ENCODE peak calls at places on chromosomes 16 and 17, in ten cellular contexts. O is SK-N-SH, W is HCT116, J is sigmoid colon, G is spleen, D is suprapubic skin, R is GM12878, S is endothelial cell of umbilical vein, Q is breast epithelium, M is GM23338. C is an unnamed sample.

GRCh38 chr16:88983157-88983556 is 6.2 kb upstream of the CBFA2T3 start:
- DNase-seq in W (no peak), M (no peak), Q (no peak), G (no peak), J (no peak), R (no peak), S (no peak), O (no peak), D (no peak), C (no peak)

GRCh38 chr16:13633381-13633861 is 286.5 kb upstream of the ERCC4 start:
- DNase-seq in O (no peak), D (no peak), R (peak), J (no peak), M (no peak), Q (no peak), G (no peak), W (no peak), S (no peak), C (no peak)

GRCh38 chr17:69913241-69914015 is 161.6 kb upstream of the KCNJ16 start:
- DNase-seq in D (no peak), S (peak), W (no peak), J (no peak), M (no peak), Q (no peak), O (no peak), G (no peak), R (no peak), C (no peak)

GRCh38 chr17:7833011-7833794 is 814 bp upstream of the KDM6B start:
- DNase-seq in D (no peak), R (no peak), Q (no peak), W (no peak), J (peak), S (no peak), O (no peak), G (peak), M (no peak), C (no peak)

GRCh38 chr16:47016700-47017133 is 43.2 kb upstream of the DNAJA2 start:
- DNase-seq in S (no peak), W (no peak), O (no peak), D (no peak), R (peak), Q (no peak), G (no peak), J (no peak), M (no peak), C (no peak)

GRCh38 chr16:89744813-89745212 is 23.5 kb downstream of the ZNF276 start:
- DNase-seq in J (no peak), R (no peak), M (no peak), O (no peak), G (no peak), S (no peak), W (no peak), D (no peak), Q (no peak), C (no peak)

GRCh38 chr17:43171761-43172487 is 910 bp downstream of the NBR1 start:
- DNase-seq in W (peak), S (peak), M (peak), Q (peak), G (no peak), O (no peak), R (no peak), D (no peak), J (peak), C (peak)

GRCh38 chr16:79150128-79150527 is 450.4 kb downstream of the MAF start:
- DNase-seq in W (no peak), G (no peak), Q (no peak), D (no peak), O (no peak), M (no peak), J (no peak), S (no peak), R (no peak), C (no peak)

GRCh38 chr16:85350973-85351372 is 238.7 kb upstream of the CIBAR2 start:
- DNase-seq in D (peak), J (peak), Q (peak), R (no peak), G (no peak), O (peak), W (peak), S (peak), M (no peak), C (peak)

GRCh38 chr17:83078378-83079339 is 750 bp upstream of the METRNL start:
- DNase-seq in Q (peak), G (no peak), O (peak), R (no peak), W (no peak), J (peak), M (no peak), D (no peak), S (no peak), C (no peak)

GRCh38 chr16:57091200-57091989 is 988 bp upstream of the CPNE2 start:
- DNase-seq in S (peak), J (peak), G (no peak), O (peak), D (no peak), R (no peak), M (peak), W (peak), Q (peak), C (peak)

GRCh38 chr17:67534941-67535340 is 157.9 kb downstream of the PITPNC1 start:
- DNase-seq in D (no peak), S (peak), O (no peak), G (no peak), M (no peak), W (no peak), J (no peak), R (no peak), Q (no peak), C (no peak)

GRCh38 chr17:51398647-51399046 is 138.3 kb downstream of the UTP18 start:
- DNase-seq in O (peak), J (no peak), R (no peak), W (no peak), M (no peak), S (no peak), D (no peak), Q (no peak), G (no peak), C (no peak)

GRCh38 chr16:26457061-26457460 is 609.7 kb upstream of the C16orf82 start:
- DNase-seq in R (no peak), S (no peak), O (no peak), W (no peak), G (no peak), Q (no peak), M (no peak), J (no peak), D (no peak), C (no peak)

GRCh38 chr17:49915260-49915659 is 53.7 kb upstream of the DLX4 start:
- DNase-seq in G (no peak), R (no peak), D (no peak), O (no peak), M (no peak), J (no peak), S (no peak), W (no peak), Q (no peak), C (no peak)

GRCh38 chr16:58842746-58843145 is 108.6 kb upstream of the GOT2 start:
- DNase-seq in S (no peak), W (no peak), J (no peak), G (no peak), M (no peak), D (no peak), O (no peak), R (no peak), Q (no peak), C (no peak)

GRCh38 chr16:58848662-58849002 is 114.5 kb upstream of the GOT2 start:
- DNase-seq in W (no peak), Q (no peak), R (no peak), O (no peak), S (no peak), G (no peak), M (no peak), D (no peak), J (no peak), C (no peak)

GRCh38 chr16:58842156-58842555 is 108.0 kb upstream of the GOT2 start:
- DNase-seq in G (no peak), O (no peak), S (no peak), Q (no peak), R (no peak), J (no peak), W (no peak), D (no peak), M (no peak), C (no peak)

GRCh38 chr16:58847902-58848661 is 114.0 kb upstream of the GOT2 start:
- DNase-seq in M (peak), S (no peak), Q (no peak), O (no peak), J (no peak), R (no peak), G (no peak), D (no peak), W (no peak), C (no peak)

DNA sequence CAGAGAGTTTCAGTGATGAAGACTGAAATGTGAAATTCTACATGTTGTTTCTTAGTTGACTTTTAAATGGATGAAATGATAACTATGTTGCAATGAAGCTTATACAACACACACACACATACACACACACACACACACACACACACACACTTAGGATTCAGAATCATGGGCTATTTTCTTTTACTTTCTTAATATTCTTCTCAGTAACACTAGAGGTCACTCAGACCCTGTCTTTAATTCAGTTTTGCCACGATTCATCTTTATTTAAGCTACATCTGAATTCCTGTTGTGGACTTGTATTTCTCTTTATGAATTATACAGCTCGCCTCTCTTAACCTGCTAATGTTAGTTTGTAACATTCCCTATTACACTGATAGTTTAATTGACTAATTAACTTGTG is 109.6 kb upstream of the GOT2 start:
- DNase-seq in D (no peak), Q (no peak), R (peak), G (no peak), W (peak), S (peak), O (peak), J (no peak), M (peak), C (no peak)
- TF ChIP-seq CTCF in D (no peak), Q (no peak), R (no peak), G (no peak), W (no peak), S (peak), O (peak), J (peak), M (peak), C (no peak)

DNA sequence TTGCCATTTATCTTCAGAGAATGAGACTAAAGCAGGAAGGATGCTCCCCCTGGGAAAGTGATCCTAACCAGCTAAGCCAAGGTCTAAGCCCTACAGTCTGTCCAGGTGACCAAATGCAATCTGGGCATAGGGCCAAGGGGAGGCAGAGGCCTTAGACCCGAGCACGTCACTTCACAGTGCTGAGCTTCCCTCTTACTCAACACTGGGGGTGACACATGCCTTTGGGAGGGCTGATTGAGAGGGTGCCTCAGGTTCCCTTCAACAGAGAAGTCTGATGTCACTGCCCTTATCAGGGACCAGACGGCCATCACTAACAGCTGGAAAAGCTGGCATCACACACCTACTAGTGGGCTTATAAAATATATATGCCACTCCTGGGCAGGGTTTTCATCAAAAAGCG is 4.0 kb downstream of the CIAO2B start:
- DNase-seq in Q (no peak), W (no peak), S (no peak), M (no peak), D (no peak), G (no peak), O (no peak), R (no peak), J (no peak), C (peak)
- TF ChIP-seq POLR2AphosphoS5 in Q (no peak), W (no peak), S (no peak), M (no peak), D (no peak), G (peak), O (no peak), R (no peak), J (no peak), C (no peak)

GRCh38 chr17:65100316-65101140 is 36.6 kb upstream of the RGS9 start:
- DNase-seq in W (peak), M (peak), J (peak), R (peak), Q (peak), S (peak), D (peak), O (peak), G (peak), C (peak)
- TF ChIP-seq CTCF in W (peak), M (peak), J (peak), R (peak), Q (peak), S (peak), D (peak), O (peak), G (peak), C (peak)

GRCh38 chr17:10172778-10173177 is 25.6 kb downstream of the GAS7 start:
- DNase-seq in D (no peak), G (no peak), J (no peak), W (no peak), M (no peak), O (no peak), S (no peak), R (no peak), Q (no peak), C (no peak)
- TF ChIP-seq POLR2AphosphoS5 in D (no peak), G (no peak), J (no peak), W (no peak), M (no peak), O (no peak), S (no peak), R (no peak), Q (no peak), C (no peak)

GRCh38 chr17:45238155-45238774 is 16.6 kb downstream of the FMNL1 start:
- DNase-seq in Q (no peak), W (no peak), S (no peak), G (no peak), O (no peak), R (no peak), J (no peak), D (no peak), M (no peak), C (no peak)

GRCh38 chr17:45235071-45236001 is 13.7 kb downstream of the FMNL1 start:
- DNase-seq in Q (peak), R (no peak), W (peak), M (peak), G (peak), D (peak), O (peak), S (peak), J (peak), C (peak)

GRCh38 chr17:45237686-45238085 is 16.0 kb downstream of the FMNL1 start:
- DNase-seq in J (no peak), G (no peak), D (no peak), Q (no peak), R (no peak), M (no peak), S (no peak), W (no peak), O (no peak), C (no peak)

GRCh38 chr17:45234641-45235040 is 13.0 kb downstream of the FMNL1 start:
- DNase-seq in J (no peak), O (peak), M (peak), D (no peak), G (peak), W (no peak), R (no peak), Q (no peak), S (no peak), C (no peak)

DNA sequence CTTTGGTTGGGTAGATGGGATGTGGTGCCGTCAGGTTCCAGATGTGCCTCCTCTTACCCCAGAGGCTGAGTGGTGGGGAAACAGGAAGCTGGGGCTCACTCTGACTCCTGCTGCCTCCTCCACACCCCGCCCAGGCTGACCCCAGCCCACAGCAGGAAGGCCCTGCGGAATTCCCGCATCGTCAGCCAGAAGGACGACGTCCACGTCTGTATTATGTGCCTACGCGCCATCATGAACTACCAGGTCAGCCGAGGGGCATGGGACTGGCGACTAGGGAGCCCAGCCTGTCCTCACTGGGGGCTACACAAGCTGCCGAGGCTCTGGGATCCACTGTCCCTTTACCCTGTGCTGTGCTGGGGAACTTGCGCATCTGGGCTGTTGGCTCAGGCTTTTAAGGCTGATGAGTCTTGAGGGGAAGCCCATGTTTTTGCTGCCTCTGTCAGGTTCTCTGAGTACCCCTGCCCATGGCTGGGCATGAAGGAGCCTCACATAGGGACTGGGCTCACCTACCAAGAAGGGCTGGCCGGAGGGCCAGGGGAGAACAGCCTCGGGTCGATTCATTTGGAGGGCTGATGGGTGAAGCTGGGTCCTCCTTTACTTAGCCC is 14.4 kb downstream of the FMNL1 start:
- DNase-seq in R (no peak), G (peak), J (no peak), D (no peak), M (no peak), Q (no peak), S (no peak), W (no peak), O (no peak), C (no peak)
- TF ChIP-seq CTCF in R (no peak), G (no peak), J (no peak), D (peak), M (no peak), Q (no peak), S (no peak), W (no peak), O (peak), C (peak)

DNA sequence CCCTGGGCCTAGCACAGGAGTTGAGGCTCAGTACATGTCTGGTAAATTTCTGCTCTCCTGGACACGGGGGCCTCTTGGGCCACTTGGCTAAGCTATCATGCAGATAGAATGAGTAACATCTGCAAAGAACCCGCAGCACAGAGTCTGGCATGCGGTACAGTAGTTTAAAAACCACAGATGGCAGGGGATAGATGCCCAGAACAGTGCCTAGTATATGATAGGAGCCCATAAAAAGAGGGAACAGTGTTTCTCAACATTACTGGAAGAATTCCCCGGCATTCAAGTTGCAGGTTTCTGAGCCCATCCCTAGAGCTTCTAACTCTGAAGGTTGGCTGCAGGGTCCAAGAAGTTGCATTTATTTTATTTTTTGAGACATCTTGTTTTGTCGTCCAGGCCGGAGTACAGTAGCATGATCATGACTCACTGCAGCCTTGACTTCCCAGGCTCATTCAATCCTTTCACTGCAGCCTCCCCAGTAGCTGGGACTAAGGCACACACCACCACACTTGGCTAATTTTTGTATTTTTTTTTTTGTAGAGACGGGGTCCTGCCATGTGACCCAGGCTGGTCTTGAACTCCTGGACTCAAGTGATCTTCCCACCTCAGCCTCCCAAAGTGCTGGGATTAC is 5.8 kb downstream of the CDIPT start:
- DNase-seq in S (no peak), W (no peak), J (no peak), Q (no peak), O (no peak), M (no peak), G (no peak), R (no peak), D (no peak), C (no peak)
- TF ChIP-seq POLR2AphosphoS5 in S (peak), W (no peak), J (no peak), Q (no peak), O (no peak), M (no peak), G (no peak), R (no peak), D (no peak), C (no peak)

DNA sequence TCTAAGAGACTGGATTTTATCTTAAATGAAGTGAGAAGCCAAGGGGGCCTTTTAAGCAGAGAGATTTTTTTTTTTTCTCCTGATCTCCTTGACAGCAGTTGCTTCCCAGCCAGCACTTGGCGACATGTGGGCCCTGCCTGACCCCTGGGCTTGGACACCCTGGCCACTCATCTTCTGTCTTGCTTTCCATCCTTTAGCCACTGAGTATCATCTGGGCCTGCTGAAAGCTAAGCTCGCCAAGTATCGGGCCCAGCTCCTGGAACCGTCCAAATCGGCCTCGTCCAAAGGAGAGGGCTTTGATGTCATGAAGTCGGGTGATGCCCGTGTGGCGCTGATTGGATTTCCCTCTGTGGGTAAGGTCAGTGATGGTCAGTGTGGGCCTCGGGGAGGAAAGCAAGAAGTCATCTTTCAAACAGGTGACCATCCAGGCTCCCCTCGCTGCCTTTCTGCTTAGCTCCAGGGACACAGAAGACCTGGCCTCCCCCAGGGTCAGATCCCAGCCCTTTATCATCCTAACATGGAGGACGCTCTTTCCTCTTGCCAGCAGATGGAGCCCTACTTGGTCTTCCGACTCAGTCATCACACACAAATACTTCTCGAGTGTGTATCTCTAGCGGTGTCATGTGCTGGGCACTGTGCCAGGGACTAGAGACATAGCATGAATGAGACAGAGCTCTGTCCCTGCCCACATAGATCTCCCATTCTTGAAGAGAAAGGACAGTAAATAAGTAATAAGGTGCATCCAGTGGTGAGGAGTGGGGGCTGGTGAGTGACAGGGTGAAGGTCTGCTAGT is 6.1 kb downstream of the DRG2 start:
- DNase-seq in Q (no peak), S (peak), W (peak), R (no peak), J (no peak), G (no peak), M (peak), O (no peak), D (no peak), C (no peak)
- TF ChIP-seq CTCF in Q (no peak), S (peak), W (no peak), R (no peak), J (no peak), G (no peak), M (peak), O (peak), D (no peak), C (no peak)

GRCh38 chr17:74442291-74442669 is 10.4 kb downstream of the GPRC5C start:
- DNase-seq in D (no peak), W (no peak), Q (no peak), J (no peak), R (no peak), G (peak), O (no peak), M (no peak), S (no peak), C (no peak)

GRCh38 chr17:74441537-74441936 is 9.6 kb downstream of the GPRC5C start:
- DNase-seq in O (no peak), Q (no peak), R (no peak), D (no peak), M (no peak), J (no peak), S (no peak), W (no peak), G (no peak), C (no peak)

GRCh38 chr17:74437702-74438101 is 5.8 kb downstream of the GPRC5C start:
- DNase-seq in W (peak), Q (no peak), J (no peak), R (no peak), O (peak), G (no peak), M (peak), D (no peak), S (no peak), C (no peak)

GRCh38 chr17:74442670-74443515 is 11.0 kb downstream of the GPRC5C start:
- DNase-seq in W (peak), D (peak), G (peak), S (no peak), R (no peak), M (peak), O (peak), Q (peak), J (peak), C (peak)

GRCh38 chr17:74439691-74440567 is 8.0 kb downstream of the GPRC5C start:
- DNase-seq in O (no peak), G (no peak), D (peak), M (no peak), Q (no peak), W (no peak), J (no peak), R (no peak), S (no peak), C (no peak)
- TF ChIP-seq POLR2AphosphoS5 in O (no peak), G (no peak), D (no peak), M (no peak), Q (no peak), W (no peak), J (no peak), R (no peak), S (no peak), C (no peak)

C was measured in transverse colon.